ENCODE peak calls at places on chromosomes 3 and 15, in seven cellular contexts. C is fibroblast of the aortic adventitia, H is pancreas, V is astrocyte, Y is neural progenitor cell, G is breast epithelium, K is coronary artery. E is an unnamed sample.

GRCh38 chr3:51975857-51976549 is 1.1 kb downstream of the ABHD14A start:
- DNase-seq in H (peak; percentile 68), C (peak; percentile 49), Y (peak; percentile 88), V (peak; percentile 56), K (peak; percentile 84), G (peak; percentile 60), E (peak; percentile 87)

GRCh38 chr3:9111349-9112265 is 137.8 kb downstream of the SRGAP3 start:
- DNase-seq in V (peak; percentile 24), K (no peak), H (no peak), Y (no peak), G (no peak), C (peak; percentile 78), E (peak; percentile 51)

GRCh38 chr3:102224171-102224570 is 210.6 kb upstream of the ZPLD1 start:
- DNase-seq in G (no peak), V (peak; percentile 25), C (peak; percentile 36), K (no peak), H (no peak), Y (no peak), E (peak; percentile 31)

GRCh38 chr3:40858364-40859115 is 333.8 kb downstream of the ZNF621 start:
- DNase-seq in V (no peak), K (no peak), G (no peak), C (no peak), Y (no peak), H (no peak), E (no peak)

GRCh38 chr3:45537596-45537959 is 57.0 kb upstream of the LIMD1 start:
- DNase-seq in C (no peak), G (no peak), H (no peak), Y (no peak), K (no peak), V (no peak), E (no peak)

GRCh38 chr15:68821898-68822380 is 1.2 kb upstream of the ANP32A start:
- DNase-seq in Y (peak; percentile 45), H (no peak), V (no peak), C (peak; percentile 10), K (no peak), G (no peak), E (no peak)

GRCh38 chr15:76006136-76006778 is 6.0 kb downstream of the NRG4 start:
- DNase-seq in H (peak; percentile 74), K (no peak), V (peak; percentile 26), G (no peak), Y (no peak), C (peak; percentile 35), E (no peak)

GRCh38 chr3:122681294-122682015 is 816 bp downstream of the PARP14 start:
- DNase-seq in Y (no peak), V (no peak), H (no peak), K (no peak), G (no peak), C (peak; percentile 16), E (no peak)

GRCh38 chr3:168154101-168154500 is 58.4 kb upstream of the GOLIM4 start:
- DNase-seq in K (no peak), V (no peak), G (no peak), C (peak; percentile 20), Y (no peak), H (no peak), E (no peak)

GRCh38 chr15:63968122-63968524 is 78.2 kb downstream of the DAPK2 start:
- DNase-seq in C (no peak), Y (no peak), G (peak; percentile 57), K (no peak), V (no peak), H (no peak), E (no peak)

GRCh38 chr3:149971403-149972075 is 844 bp upstream of the PFN2 start:
- DNase-seq in K (peak; percentile 81), V (peak; percentile 70), C (peak; percentile 66), H (peak; percentile 47), G (peak; percentile 46), Y (no peak), E (peak; percentile 87)

GRCh38 chr3:86739244-86739643 is 251.7 kb downstream of the VGLL3 start:
- DNase-seq in Y (no peak), K (no peak), H (no peak), C (no peak), V (no peak), G (no peak), E (no peak)

GRCh38 chr3:26932752-26933151 is 310.2 kb downstream of the LRRC3B start:
- DNase-seq in V (no peak), H (no peak), K (no peak), C (no peak), G (no peak), Y (no peak), E (no peak)

GRCh38 chr3:32113566-32113965 is 7.1 kb downstream of the GPD1L start:
- DNase-seq in V (no peak), G (no peak), K (no peak), H (no peak), C (no peak), Y (no peak), E (no peak)

GRCh38 chr15:25790003-25790660 is 73.0 kb downstream of the ATP10A start:
- DNase-seq in C (peak; percentile 93), Y (no peak), H (peak; percentile 7), K (peak; percentile 89), V (peak; percentile 84), G (no peak), E (peak; percentile 34)

GRCh38 chr3:127817331-127817821 is 4.9 kb downstream of the MGLL start:
- DNase-seq in Y (no peak), V (peak; percentile 74), C (peak; percentile 82), K (no peak), G (no peak), H (no peak), E (no peak)

GRCh38 chr3:120506076-120506827 is 55.5 kb upstream of the FSTL1 start:
- DNase-seq in Y (no peak), V (peak; percentile 71), H (no peak), C (peak; percentile 62), G (no peak), K (no peak), E (no peak)

GRCh38 chr15:43516801-43517353 is 531 bp upstream of the MAP1A start:
- DNase-seq in V (peak; percentile 69), K (peak; percentile 53), G (no peak), Y (no peak), H (no peak), C (peak; percentile 63), E (no peak)

GRCh38 chr3:169999433-169999832 is 32.8 kb downstream of the SEC62 start:
- DNase-seq in K (no peak), V (no peak), C (no peak), Y (no peak), G (no peak), H (no peak), E (no peak)

GRCh38 chr3:32136703-32137102 is 30.3 kb downstream of the GPD1L start:
- DNase-seq in Y (no peak), K (no peak), C (no peak), H (no peak), G (no peak), V (no peak), E (no peak)

GRCh38 chr15:67109141-67110034 is 44.0 kb downstream of the SMAD3 start:
- DNase-seq in K (no peak), H (peak; percentile 48), G (no peak), Y (no peak), V (peak; percentile 100), C (peak; percentile 95), E (peak; percentile 73)

GRCh38 chr15:64247906-64248541 is 85.2 kb upstream of the PPIB start:
- DNase-seq in K (no peak), V (peak; percentile 91), Y (no peak), H (peak; percentile 71), C (peak; percentile 79), G (peak; percentile 44), E (no peak)

GRCh38 chr15:84715442-84716035 is 400 bp downstream of the SEC11A start:
- DNase-seq in G (no peak), V (peak; percentile 41), K (no peak), C (peak; percentile 44), Y (peak; percentile 53), H (no peak), E (peak; percentile 71)

GRCh38 chr3:99586680-99587079 is 51.7 kb upstream of the COL8A1 start:
- DNase-seq in V (peak; percentile 9), K (no peak), G (no peak), H (no peak), C (no peak), Y (no peak), E (no peak)

GRCh38 chr3:114608293-114608692 is 314.5 kb downstream of the TIGIT start:
- DNase-seq in Y (no peak), H (no peak), C (peak; percentile 90), G (no peak), K (no peak), V (peak; percentile 95), E (no peak)

GRCh38 chr3:46369675-46370132 is 1.0 kb upstream of the CCR5 start:
- DNase-seq in Y (no peak), V (no peak), H (no peak), K (no peak), G (no peak), C (no peak), E (no peak)

GRCh38 chr3:35183915-35184675 is 455.2 kb upstream of the ARPP21 start:
- DNase-seq in H (no peak), G (no peak), Y (no peak), V (peak; percentile 82), C (no peak), K (no peak), E (no peak)

GRCh38 chr3:161977850-161978249 is 481.2 kb downstream of the OTOL1 start:
- DNase-seq in V (no peak), Y (no peak), C (no peak), G (no peak), H (no peak), K (no peak), E (no peak)
- TF ChIP-seq CTCF in V (no peak), Y (no peak), C (no peak), G (no peak), H (no peak), K (no peak), E (no peak)

GRCh38 chr15:79682851-79683288 is 213.9 kb downstream of the MTHFS start:
- DNase-seq in G (no peak), V (peak; percentile 65), H (no peak), K (no peak), Y (no peak), C (peak; percentile 52), E (no peak)
- H3K4me3 ChIP-seq in G (no peak overlapping the region), V (no peak overlapping the region), H (no peak overlapping the region), K (no peak overlapping the region), Y (no peak overlapping the region), C (no peak overlapping the region), E (no peak overlapping the region)

GRCh38 chr15:40697916-40698315 is 2.9 kb downstream of the RAD51 start:
- DNase-seq in G (no peak), Y (no peak), C (no peak), K (no peak), V (no peak), H (no peak), E (no peak)

GRCh38 chr15:40696228-40696627 is 1.3 kb downstream of the RAD51 start:
- DNase-seq in Y (no peak), V (no peak), G (no peak), K (no peak), C (no peak), H (no peak), E (no peak)

GRCh38 chr15:40706121-40706520 is 11.1 kb downstream of the RAD51 start:
- DNase-seq in G (no peak), Y (no peak), H (no peak), V (no peak), K (no peak), C (no peak), E (no peak)

GRCh38 chr15:40702077-40702476 is 7.1 kb downstream of the RAD51 start:
- DNase-seq in K (no peak), H (no peak), Y (no peak), C (peak; percentile 13), G (no peak), V (no peak), E (no peak)
- TF ChIP-seq CTCF in K (no peak), H (no peak), Y (peak; percentile 22), C (peak; percentile 8), G (no peak), V (peak; percentile 18), E (no peak)

GRCh38 chr3:182794806-182795369 is 1.6 kb downstream of the ATP11B start:
- DNase-seq in H (no peak), G (no peak), C (peak; percentile 25), Y (no peak), V (no peak), K (no peak), E (no peak)
- H3K4me3 ChIP-seq in H (peak overlapping the region; percentile 95), G (peak overlapping the region; percentile 73), C (peak overlapping the region; percentile 98), Y (peak overlapping the region; percentile 85), V (peak overlapping the region; percentile 77), K (peak overlapping the region; percentile 94), E (peak overlapping the region; percentile 75)